ENCODE peak calls at places on chromosomes 6 and 20, in ten cellular contexts. One of them, this sample, is unnamed.

GRCh38 chr6:132392792-132393191 is 8.5 kb downstream of the MOXD1 start:
- DNase-seq in heart right ventricle: no peak
- DNase-seq in CD8-positive, alpha-beta memory T cell: no peak
- DNase-seq in tibial artery: no peak
- DNase-seq in prostate gland: no peak
- DNase-seq in body of pancreas: no peak
- DNase-seq in colonic mucosa: no peak
- DNase-seq in spleen: no peak
- DNase-seq in cardiac muscle cell: no peak
- DNase-seq in psoas muscle: no peak
- DNase-seq in this sample: no peak

GRCh38 chr6:118529756-118530155 is 18.3 kb upstream of the PLN start:
- DNase-seq in heart right ventricle: no peak
- DNase-seq in psoas muscle: no peak
- DNase-seq in body of pancreas: no peak
- DNase-seq in tibial artery: no peak
- DNase-seq in CD8-positive, alpha-beta memory T cell: no peak
- DNase-seq in colonic mucosa: no peak
- DNase-seq in prostate gland: no peak
- DNase-seq in cardiac muscle cell: no peak
- DNase-seq in spleen: no peak
- DNase-seq in this sample: no peak

GRCh38 chr6:166019214-166019613 is 148.4 kb downstream of the TBXT start:
- DNase-seq in prostate gland: no peak
- DNase-seq in psoas muscle: no peak
- DNase-seq in cardiac muscle cell: no peak
- DNase-seq in body of pancreas: no peak
- DNase-seq in CD8-positive, alpha-beta memory T cell: no peak
- DNase-seq in colonic mucosa: no peak
- DNase-seq in tibial artery: no peak
- DNase-seq in spleen: no peak
- DNase-seq in heart right ventricle: no peak
- DNase-seq in this sample: no peak

GRCh38 chr6:131116755-131117360 is 18.4 kb upstream of the AKAP7 start:
- DNase-seq in prostate gland: no peak
- DNase-seq in spleen: no peak
- DNase-seq in CD8-positive, alpha-beta memory T cell: peak; percentile 11
- DNase-seq in cardiac muscle cell: peak; percentile 26
- DNase-seq in psoas muscle: no peak
- DNase-seq in colonic mucosa: peak; percentile 34
- DNase-seq in tibial artery: no peak
- DNase-seq in heart right ventricle: peak; percentile 11
- DNase-seq in body of pancreas: no peak
- DNase-seq in this sample: no peak

GRCh38 chr20:23826541-23827018 is at the start of gene CST2:
- DNase-seq in prostate gland: no peak
- DNase-seq in CD8-positive, alpha-beta memory T cell: no peak
- DNase-seq in cardiac muscle cell: no peak
- DNase-seq in heart right ventricle: no peak
- DNase-seq in spleen: no peak
- DNase-seq in psoas muscle: no peak
- DNase-seq in tibial artery: no peak
- DNase-seq in body of pancreas: no peak
- DNase-seq in colonic mucosa: no peak
- DNase-seq in this sample: no peak

GRCh38 chr6:16540804-16541752 is 220.2 kb downstream of the ATXN1 start:
- DNase-seq in body of pancreas: no peak
- DNase-seq in colonic mucosa: no peak
- DNase-seq in spleen: no peak
- DNase-seq in tibial artery: peak; percentile 89
- DNase-seq in heart right ventricle: peak; percentile 29
- DNase-seq in CD8-positive, alpha-beta memory T cell: no peak
- DNase-seq in cardiac muscle cell: peak; percentile 14
- DNase-seq in psoas muscle: peak; percentile 31
- DNase-seq in prostate gland: no peak
- DNase-seq in this sample: no peak

GRCh38 chr20:48574383-48574782 is 253.4 kb downstream of the PREX1 start:
- DNase-seq in cardiac muscle cell: no peak
- DNase-seq in tibial artery: no peak
- DNase-seq in spleen: no peak
- DNase-seq in body of pancreas: no peak
- DNase-seq in prostate gland: no peak
- DNase-seq in psoas muscle: no peak
- DNase-seq in CD8-positive, alpha-beta memory T cell: no peak
- DNase-seq in heart right ventricle: no peak
- DNase-seq in colonic mucosa: no peak
- DNase-seq in this sample: no peak

GRCh38 chr6:35727206-35727934 is 9.5 kb upstream of the ARMC12 start:
- DNase-seq in tibial artery: peak; percentile 98
- DNase-seq in spleen: no peak
- DNase-seq in CD8-positive, alpha-beta memory T cell: no peak
- DNase-seq in heart right ventricle: peak; percentile 73
- DNase-seq in cardiac muscle cell: peak; percentile 81
- DNase-seq in prostate gland: peak; percentile 87
- DNase-seq in colonic mucosa: peak; percentile 90
- DNase-seq in psoas muscle: peak; percentile 94
- DNase-seq in body of pancreas: peak; percentile 83
- DNase-seq in this sample: peak; percentile 81

GRCh38 chr6:15200087-15200486 is 45.8 kb upstream of the JARID2 start:
- DNase-seq in CD8-positive, alpha-beta memory T cell: no peak
- DNase-seq in body of pancreas: no peak
- DNase-seq in tibial artery: no peak
- DNase-seq in psoas muscle: no peak
- DNase-seq in spleen: no peak
- DNase-seq in heart right ventricle: no peak
- DNase-seq in cardiac muscle cell: no peak
- DNase-seq in prostate gland: no peak
- DNase-seq in colonic mucosa: no peak
- DNase-seq in this sample: no peak

GRCh38 chr20:4713401-4713800 is 8.3 kb upstream of the PRND start:
- DNase-seq in prostate gland: no peak
- DNase-seq in spleen: no peak
- DNase-seq in tibial artery: no peak
- DNase-seq in colonic mucosa: no peak
- DNase-seq in CD8-positive, alpha-beta memory T cell: no peak
- DNase-seq in body of pancreas: no peak
- DNase-seq in heart right ventricle: no peak
- DNase-seq in psoas muscle: no peak
- DNase-seq in cardiac muscle cell: no peak
- DNase-seq in this sample: no peak

GRCh38 chr6:86888311-86888710 is 49.0 kb upstream of the HTR1E start:
- DNase-seq in CD8-positive, alpha-beta memory T cell: no peak
- DNase-seq in heart right ventricle: no peak
- DNase-seq in psoas muscle: no peak
- DNase-seq in prostate gland: no peak
- DNase-seq in colonic mucosa: no peak
- DNase-seq in cardiac muscle cell: no peak
- DNase-seq in spleen: no peak
- DNase-seq in tibial artery: no peak
- DNase-seq in body of pancreas: no peak
- DNase-seq in this sample: no peak

DNA sequence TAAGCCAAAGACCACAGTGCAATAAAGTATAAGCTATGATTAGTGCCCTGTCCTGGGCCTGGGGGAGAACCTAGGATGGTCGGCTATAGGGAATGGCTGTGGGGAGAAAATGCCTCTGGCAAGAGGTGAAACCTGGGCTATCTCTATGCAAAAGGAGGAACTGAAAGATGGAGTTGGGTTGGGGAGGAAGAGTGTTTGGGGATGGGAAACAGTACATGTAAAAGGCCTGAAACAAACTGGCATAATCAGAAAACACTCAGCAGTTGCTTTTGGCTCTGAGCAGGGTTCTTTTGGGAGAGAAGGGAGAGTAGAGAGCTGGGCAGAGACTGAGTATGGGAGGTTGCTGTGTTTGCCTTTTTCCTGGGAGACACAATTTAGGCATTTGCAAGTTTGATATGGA is 31.9 kb upstream of the FUCA2 start:
- DNase-seq in tibial artery: no peak
- DNase-seq in colonic mucosa: no peak
- DNase-seq in heart right ventricle: no peak
- DNase-seq in psoas muscle: no peak
- DNase-seq in CD8-positive, alpha-beta memory T cell: no peak
- DNase-seq in cardiac muscle cell: no peak
- DNase-seq in body of pancreas: no peak
- DNase-seq in spleen: no peak
- DNase-seq in prostate gland: no peak
- DNase-seq in this sample: no peak
- H3K4me1 ChIP-seq in tibial artery: no peaks in the 10 kb centered on the region
- H3K4me1 ChIP-seq in colonic mucosa: peaks cover 3% of the 10 kb centered on the region
- H3K4me1 ChIP-seq in heart right ventricle: no peaks in the 10 kb centered on the region
- H3K4me1 ChIP-seq in psoas muscle: no peaks in the 10 kb centered on the region
- H3K4me1 ChIP-seq in CD8-positive, alpha-beta memory T cell: peaks cover 85% of the 10 kb centered on the region
- H3K4me1 ChIP-seq in cardiac muscle cell: no peaks in the 10 kb centered on the region
- H3K4me1 ChIP-seq in body of pancreas: no peaks in the 10 kb centered on the region
- H3K4me1 ChIP-seq in spleen: peaks cover 5% of the 10 kb centered on the region
- H3K4me1 ChIP-seq in prostate gland: no peaks in the 10 kb centered on the region
- H3K4me1 ChIP-seq in this sample: no peaks in the 10 kb centered on the region

GRCh38 chr6:26534681-26535465 is 3.3 kb upstream of the HMGN4 start:
- DNase-seq in cardiac muscle cell: no peak
- DNase-seq in tibial artery: no peak
- DNase-seq in spleen: no peak
- DNase-seq in heart right ventricle: no peak
- DNase-seq in body of pancreas: peak; percentile 71
- DNase-seq in psoas muscle: no peak
- DNase-seq in colonic mucosa: no peak
- DNase-seq in prostate gland: no peak
- DNase-seq in CD8-positive, alpha-beta memory T cell: no peak
- DNase-seq in this sample: no peak
- H3K4me1 ChIP-seq in cardiac muscle cell: peaks cover 12% of the 10 kb centered on the region
- H3K4me1 ChIP-seq in tibial artery: peaks cover 24% of the 10 kb centered on the region
- H3K4me1 ChIP-seq in spleen: peaks cover 31% of the 10 kb centered on the region
- H3K4me1 ChIP-seq in heart right ventricle: peaks cover 13% of the 10 kb centered on the region
- H3K4me1 ChIP-seq in body of pancreas: peaks cover 24% of the 10 kb centered on the region
- H3K4me1 ChIP-seq in psoas muscle: peaks cover 24% of the 10 kb centered on the region
- H3K4me1 ChIP-seq in colonic mucosa: peaks cover 12% of the 10 kb centered on the region
- H3K4me1 ChIP-seq in prostate gland: no peaks in the 10 kb centered on the region
- H3K4me1 ChIP-seq in CD8-positive, alpha-beta memory T cell: peaks cover 41% of the 10 kb centered on the region
- H3K4me1 ChIP-seq in this sample: peaks cover 6% of the 10 kb centered on the region

GRCh38 chr6:42441661-42442081 is 10.1 kb downstream of the TRERF1 start:
- DNase-seq in tibial artery: no peak
- DNase-seq in heart right ventricle: no peak
- DNase-seq in prostate gland: no peak
- DNase-seq in body of pancreas: no peak
- DNase-seq in spleen: no peak
- DNase-seq in psoas muscle: no peak
- DNase-seq in cardiac muscle cell: peak; percentile 29
- DNase-seq in colonic mucosa: no peak
- DNase-seq in CD8-positive, alpha-beta memory T cell: no peak
- DNase-seq in this sample: no peak

GRCh38 chr6:42440027-42440426 is 11.7 kb downstream of the TRERF1 start:
- DNase-seq in tibial artery: no peak
- DNase-seq in cardiac muscle cell: peak; percentile 75
- DNase-seq in colonic mucosa: no peak
- DNase-seq in CD8-positive, alpha-beta memory T cell: no peak
- DNase-seq in heart right ventricle: no peak
- DNase-seq in spleen: no peak
- DNase-seq in psoas muscle: no peak
- DNase-seq in body of pancreas: no peak
- DNase-seq in prostate gland: no peak
- DNase-seq in this sample: no peak

GRCh38 chr6:42443312-42444075 is 8.2 kb downstream of the TRERF1 start:
- DNase-seq in body of pancreas: no peak
- DNase-seq in colonic mucosa: no peak
- DNase-seq in tibial artery: no peak
- DNase-seq in CD8-positive, alpha-beta memory T cell: no peak
- DNase-seq in psoas muscle: no peak
- DNase-seq in heart right ventricle: no peak
- DNase-seq in prostate gland: no peak
- DNase-seq in cardiac muscle cell: no peak
- DNase-seq in spleen: no peak
- DNase-seq in this sample: no peak

GRCh38 chr6:42436825-42437224 is 14.9 kb downstream of the TRERF1 start:
- DNase-seq in tibial artery: no peak
- DNase-seq in cardiac muscle cell: no peak
- DNase-seq in prostate gland: no peak
- DNase-seq in heart right ventricle: no peak
- DNase-seq in CD8-positive, alpha-beta memory T cell: no peak
- DNase-seq in spleen: no peak
- DNase-seq in psoas muscle: no peak
- DNase-seq in colonic mucosa: no peak
- DNase-seq in body of pancreas: no peak
- DNase-seq in this sample: no peak

GRCh38 chr6:42441059-42441471 is 10.7 kb downstream of the TRERF1 start:
- DNase-seq in spleen: no peak
- DNase-seq in CD8-positive, alpha-beta memory T cell: no peak
- DNase-seq in tibial artery: no peak
- DNase-seq in body of pancreas: no peak
- DNase-seq in psoas muscle: no peak
- DNase-seq in cardiac muscle cell: no peak
- DNase-seq in heart right ventricle: no peak
- DNase-seq in colonic mucosa: no peak
- DNase-seq in prostate gland: no peak
- DNase-seq in this sample: no peak
- H3K4me1 ChIP-seq in spleen: peaks cover 12% of the 10 kb centered on the region
- H3K4me1 ChIP-seq in CD8-positive, alpha-beta memory T cell: peaks cover 48% of the 10 kb centered on the region
- H3K4me1 ChIP-seq in tibial artery: no peaks in the 10 kb centered on the region
- H3K4me1 ChIP-seq in body of pancreas: peaks cover 20% of the 10 kb centered on the region
- H3K4me1 ChIP-seq in psoas muscle: peaks cover 3% of the 10 kb centered on the region
- H3K4me1 ChIP-seq in cardiac muscle cell: peaks cover 40% of the 10 kb centered on the region
- H3K4me1 ChIP-seq in heart right ventricle: no peaks in the 10 kb centered on the region
- H3K4me1 ChIP-seq in colonic mucosa: no peaks in the 10 kb centered on the region
- H3K4me1 ChIP-seq in prostate gland: peaks cover 2% of the 10 kb centered on the region
- H3K4me1 ChIP-seq in this sample: peaks cover 2% of the 10 kb centered on the region

GRCh38 chr6:150409576-150410066 is 40.8 kb downstream of the IYD start:
- DNase-seq in CD8-positive, alpha-beta memory T cell: no peak
- DNase-seq in tibial artery: peak; percentile 76
- DNase-seq in psoas muscle: peak; percentile 46
- DNase-seq in spleen: peak; percentile 85
- DNase-seq in prostate gland: no peak
- DNase-seq in colonic mucosa: peak; percentile 62
- DNase-seq in heart right ventricle: peak; percentile 79
- DNase-seq in cardiac muscle cell: peak; percentile 27
- DNase-seq in body of pancreas: peak; percentile 82
- DNase-seq in this sample: peak; percentile 77

GRCh38 chr6:150408842-150409241 is 40.0 kb downstream of the IYD start:
- DNase-seq in CD8-positive, alpha-beta memory T cell: no peak
- DNase-seq in colonic mucosa: no peak
- DNase-seq in tibial artery: no peak
- DNase-seq in prostate gland: no peak
- DNase-seq in psoas muscle: no peak
- DNase-seq in body of pancreas: peak; percentile 82
- DNase-seq in spleen: no peak
- DNase-seq in heart right ventricle: no peak
- DNase-seq in cardiac muscle cell: no peak
- DNase-seq in this sample: no peak

GRCh38 chr6:150410906-150411305 is 42.1 kb downstream of the IYD start:
- DNase-seq in prostate gland: no peak
- DNase-seq in body of pancreas: no peak
- DNase-seq in psoas muscle: no peak
- DNase-seq in cardiac muscle cell: no peak
- DNase-seq in spleen: no peak
- DNase-seq in colonic mucosa: no peak
- DNase-seq in tibial artery: no peak
- DNase-seq in heart right ventricle: no peak
- DNase-seq in CD8-positive, alpha-beta memory T cell: no peak
- DNase-seq in this sample: no peak

GRCh38 chr6:150412221-150412620 is 43.4 kb downstream of the IYD start:
- DNase-seq in CD8-positive, alpha-beta memory T cell: no peak
- DNase-seq in heart right ventricle: no peak
- DNase-seq in psoas muscle: no peak
- DNase-seq in body of pancreas: no peak
- DNase-seq in prostate gland: no peak
- DNase-seq in spleen: no peak
- DNase-seq in tibial artery: no peak
- DNase-seq in cardiac muscle cell: no peak
- DNase-seq in colonic mucosa: no peak
- DNase-seq in this sample: no peak

GRCh38 chr6:150410395-150410794 is 41.6 kb downstream of the IYD start:
- DNase-seq in cardiac muscle cell: no peak
- DNase-seq in colonic mucosa: no peak
- DNase-seq in heart right ventricle: peak; percentile 32
- DNase-seq in CD8-positive, alpha-beta memory T cell: no peak
- DNase-seq in tibial artery: no peak
- DNase-seq in psoas muscle: no peak
- DNase-seq in spleen: no peak
- DNase-seq in prostate gland: no peak
- DNase-seq in body of pancreas: no peak
- DNase-seq in this sample: no peak
- H3K4me1 ChIP-seq in cardiac muscle cell: peaks cover 11% of the 10 kb centered on the region
- H3K4me1 ChIP-seq in colonic mucosa: no peaks in the 10 kb centered on the region
- H3K4me1 ChIP-seq in heart right ventricle: peaks cover 16% of the 10 kb centered on the region
- H3K4me1 ChIP-seq in CD8-positive, alpha-beta memory T cell: no peaks in the 10 kb centered on the region
- H3K4me1 ChIP-seq in tibial artery: peaks cover 13% of the 10 kb centered on the region
- H3K4me1 ChIP-seq in psoas muscle: peaks cover 14% of the 10 kb centered on the region
- H3K4me1 ChIP-seq in spleen: peaks cover 14% of the 10 kb centered on the region
- H3K4me1 ChIP-seq in prostate gland: no peaks in the 10 kb centered on the region
- H3K4me1 ChIP-seq in body of pancreas: peaks cover 18% of the 10 kb centered on the region
- H3K4me1 ChIP-seq in this sample: peaks cover 6% of the 10 kb centered on the region

This sample was measured in lung.